ENCODE peak calls at places on chromosomes 4 and X, in five cellular contexts. One of them, this sample, is unnamed.

GRCh38 chr4:142974331-142974730 is 128.2 kb upstream of the INPP4B start:
- DNase-seq in epithelial cell of esophagus: no peak
- DNase-seq in glutamatergic neuron: no peak
- DNase-seq in IMR-90: no peak
- DNase-seq in kidney epithelial cell: no peak
- DNase-seq in this sample: no peak

GRCh38 chr4:154719087-154719486 is 24.7 kb upstream of the LRAT start:
- DNase-seq in epithelial cell of esophagus: peak; percentile 84
- DNase-seq in glutamatergic neuron: no peak
- DNase-seq in IMR-90: no peak
- DNase-seq in kidney epithelial cell: no peak
- DNase-seq in this sample: no peak

GRCh38 chr4:52572936-52573485 is 86.1 kb downstream of the USP46 start:
- DNase-seq in epithelial cell of esophagus: peak; percentile 73
- DNase-seq in glutamatergic neuron: no peak
- DNase-seq in IMR-90: peak; percentile 90
- DNase-seq in kidney epithelial cell: no peak
- DNase-seq in this sample: no peak

GRCh38 chrX:13398073-13398823 is 78.4 kb upstream of the ATXN3L start:
- DNase-seq in epithelial cell of esophagus: peak; percentile 96
- DNase-seq in glutamatergic neuron: no peak
- DNase-seq in IMR-90: peak; percentile 100
- DNase-seq in kidney epithelial cell: peak; percentile 99
- DNase-seq in this sample: peak; percentile 72

GRCh38 chrX:83916525-83916924 is 55.6 kb downstream of the CYLC1 start:
- DNase-seq in epithelial cell of esophagus: peak; percentile 18
- DNase-seq in glutamatergic neuron: peak; percentile 30
- DNase-seq in IMR-90: peak; percentile 11
- DNase-seq in kidney epithelial cell: no peak
- DNase-seq in this sample: peak; percentile 67

GRCh38 chr4:130479020-130479419 is 1383.1 kb downstream of the C4orf33 start:
- DNase-seq in epithelial cell of esophagus: peak; percentile 78
- DNase-seq in glutamatergic neuron: no peak
- DNase-seq in IMR-90: peak; percentile 29
- DNase-seq in kidney epithelial cell: no peak
- DNase-seq in this sample: no peak

GRCh38 chr4:148962539-148963290 is 520.5 kb upstream of the NR3C2 start:
- DNase-seq in epithelial cell of esophagus: peak; percentile 21
- DNase-seq in glutamatergic neuron: no peak
- DNase-seq in IMR-90: peak; percentile 73
- DNase-seq in kidney epithelial cell: no peak
- DNase-seq in this sample: no peak

GRCh38 chr4:188002751-188003150 is 7.2 kb downstream of the ZFP42 start:
- DNase-seq in epithelial cell of esophagus: peak; percentile 38
- DNase-seq in glutamatergic neuron: no peak
- DNase-seq in IMR-90: no peak
- DNase-seq in kidney epithelial cell: no peak
- DNase-seq in this sample: no peak

GRCh38 chrX:111680988-111681779 is at the start of gene ALG13:
- DNase-seq in epithelial cell of esophagus: peak; percentile 85
- DNase-seq in glutamatergic neuron: peak; percentile 83
- DNase-seq in IMR-90: peak; percentile 90
- DNase-seq in kidney epithelial cell: peak; percentile 62
- DNase-seq in this sample: peak; percentile 96

GRCh38 chr4:78692815-78693156 is 83.4 kb upstream of the BMP2K start:
- DNase-seq in epithelial cell of esophagus: no peak
- DNase-seq in glutamatergic neuron: no peak
- DNase-seq in IMR-90: no peak
- DNase-seq in kidney epithelial cell: no peak
- DNase-seq in this sample: no peak

GRCh38 chr4:147731611-147732515 is at the start of gene ARHGAP10:
- DNase-seq in epithelial cell of esophagus: peak; percentile 85
- DNase-seq in glutamatergic neuron: peak; percentile 71
- DNase-seq in IMR-90: peak; percentile 82
- DNase-seq in kidney epithelial cell: no peak
- DNase-seq in this sample: peak; percentile 92

GRCh38 chrX:108312938-108313337 is 125.3 kb downstream of the COL4A6 start:
- DNase-seq in epithelial cell of esophagus: peak; percentile 88
- DNase-seq in glutamatergic neuron: peak; percentile 13
- DNase-seq in IMR-90: peak; percentile 63
- DNase-seq in kidney epithelial cell: no peak
- DNase-seq in this sample: peak; percentile 72

GRCh38 chr4:172962564-172963353 is 205.9 kb upstream of the GALNT7 start:
- DNase-seq in epithelial cell of esophagus: peak; percentile 43
- DNase-seq in glutamatergic neuron: no peak
- DNase-seq in IMR-90: peak; percentile 96
- DNase-seq in kidney epithelial cell: no peak
- DNase-seq in this sample: no peak

GRCh38 chr4:87058272-87059073 is 123.7 kb downstream of the AFF1 start:
- DNase-seq in epithelial cell of esophagus: peak; percentile 69
- DNase-seq in glutamatergic neuron: no peak
- DNase-seq in IMR-90: no peak
- DNase-seq in kidney epithelial cell: no peak
- DNase-seq in this sample: peak; percentile 86

GRCh38 chrX:40281341-40282005 is 183.7 kb upstream of the BCOR start:
- DNase-seq in epithelial cell of esophagus: no peak
- DNase-seq in glutamatergic neuron: no peak
- DNase-seq in IMR-90: no peak
- DNase-seq in kidney epithelial cell: no peak
- DNase-seq in this sample: no peak

GRCh38 chrX:72479324-72480274 is 93.0 kb downstream of the HDAC8 start:
- DNase-seq in epithelial cell of esophagus: peak; percentile 4
- DNase-seq in glutamatergic neuron: no peak
- DNase-seq in IMR-90: no peak
- DNase-seq in kidney epithelial cell: no peak
- DNase-seq in this sample: no peak

GRCh38 chr4:20838476-20838875 is 138.2 kb downstream of the PACRGL start:
- DNase-seq in epithelial cell of esophagus: no peak
- DNase-seq in glutamatergic neuron: no peak
- DNase-seq in IMR-90: no peak
- DNase-seq in kidney epithelial cell: no peak
- DNase-seq in this sample: no peak

GRCh38 chr4:11194431-11194830 is 234.3 kb downstream of the HS3ST1 start:
- DNase-seq in epithelial cell of esophagus: no peak
- DNase-seq in glutamatergic neuron: no peak
- DNase-seq in IMR-90: no peak
- DNase-seq in kidney epithelial cell: no peak
- DNase-seq in this sample: no peak

GRCh38 chr4:146890301-146890700 is 55.4 kb downstream of the TTC29 start:
- DNase-seq in epithelial cell of esophagus: no peak
- DNase-seq in glutamatergic neuron: no peak
- DNase-seq in IMR-90: no peak
- DNase-seq in kidney epithelial cell: no peak
- DNase-seq in this sample: no peak

GRCh38 chrX:72023071-72023470 is 108.6 kb downstream of the RTL5 start:
- DNase-seq in epithelial cell of esophagus: no peak
- DNase-seq in glutamatergic neuron: no peak
- DNase-seq in IMR-90: no peak
- DNase-seq in kidney epithelial cell: no peak
- DNase-seq in this sample: no peak

GRCh38 chr4:24863799-24864198 is 49.0 kb downstream of the CCDC149 start:
- DNase-seq in epithelial cell of esophagus: no peak
- DNase-seq in glutamatergic neuron: no peak
- DNase-seq in IMR-90: no peak
- DNase-seq in kidney epithelial cell: no peak
- DNase-seq in this sample: no peak

GRCh38 chr4:159504634-159505033 is 401.8 kb downstream of the RAPGEF2 start:
- DNase-seq in epithelial cell of esophagus: peak; percentile 24
- DNase-seq in glutamatergic neuron: no peak
- DNase-seq in IMR-90: no peak
- DNase-seq in kidney epithelial cell: no peak
- DNase-seq in this sample: no peak

GRCh38 chrX:36898301-36898700 is 109.9 kb upstream of the FAM47C start:
- DNase-seq in epithelial cell of esophagus: peak; percentile 13
- DNase-seq in glutamatergic neuron: no peak
- DNase-seq in IMR-90: peak; percentile 0
- DNase-seq in kidney epithelial cell: peak; percentile 2
- DNase-seq in this sample: no peak

GRCh38 chr4:174826660-174827059 is 2.4 kb downstream of the GLRA3 start:
- DNase-seq in epithelial cell of esophagus: no peak
- DNase-seq in glutamatergic neuron: no peak
- DNase-seq in IMR-90: no peak
- DNase-seq in kidney epithelial cell: no peak
- DNase-seq in this sample: no peak

GRCh38 chr4:118918388-118918787 is 29.7 kb downstream of the SYNPO2 start:
- DNase-seq in epithelial cell of esophagus: peak; percentile 55
- DNase-seq in glutamatergic neuron: no peak
- DNase-seq in IMR-90: peak; percentile 94
- DNase-seq in kidney epithelial cell: peak; percentile 93
- DNase-seq in this sample: no peak

GRCh38 chr4:77196866-77197265 is 39.9 kb downstream of the CCNG2 start:
- DNase-seq in epithelial cell of esophagus: no peak
- DNase-seq in glutamatergic neuron: no peak
- DNase-seq in IMR-90: no peak
- DNase-seq in kidney epithelial cell: no peak
- DNase-seq in this sample: no peak

GRCh38 chr4:1011022-1011694 is at the start of gene FGFRL1:
- DNase-seq in epithelial cell of esophagus: peak; percentile 93
- DNase-seq in glutamatergic neuron: peak; percentile 75
- DNase-seq in IMR-90: peak; percentile 77
- DNase-seq in kidney epithelial cell: no peak
- DNase-seq in this sample: peak; percentile 96

GRCh38 chrX:33336783-33337182 is 125.4 kb upstream of the DMD start:
- DNase-seq in epithelial cell of esophagus: peak; percentile 48
- DNase-seq in glutamatergic neuron: no peak
- DNase-seq in IMR-90: peak; percentile 29
- DNase-seq in kidney epithelial cell: no peak
- DNase-seq in this sample: peak; percentile 62

GRCh38 chr4:10108818-10109783 is 7.5 kb downstream of the WDR1 start:
- DNase-seq in epithelial cell of esophagus: peak; percentile 94
- DNase-seq in glutamatergic neuron: no peak
- DNase-seq in IMR-90: peak; percentile 55
- DNase-seq in kidney epithelial cell: no peak
- DNase-seq in this sample: no peak

GRCh38 chr4:112766422-112766821 is 129.5 kb downstream of the LARP7 start:
- DNase-seq in epithelial cell of esophagus: peak; percentile 49
- DNase-seq in glutamatergic neuron: peak; percentile 49
- DNase-seq in IMR-90: peak; percentile 17
- DNase-seq in kidney epithelial cell: no peak
- DNase-seq in this sample: peak; percentile 77

GRCh38 chrX:29662759-29663503 is 552.4 kb upstream of the MAGEB2 start:
- DNase-seq in epithelial cell of esophagus: peak; percentile 92
- DNase-seq in glutamatergic neuron: no peak
- DNase-seq in IMR-90: peak; percentile 98
- DNase-seq in kidney epithelial cell: peak; percentile 89
- DNase-seq in this sample: no peak

GRCh38 chr4:8336412-8337075 is 67.0 kb downstream of the HTRA3 start:
- DNase-seq in epithelial cell of esophagus: peak; percentile 97
- DNase-seq in glutamatergic neuron: no peak
- DNase-seq in IMR-90: peak; percentile 55
- DNase-seq in kidney epithelial cell: peak; percentile 42
- DNase-seq in this sample: no peak

GRCh38 chr4:53365121-53365485 is 758 bp downstream of the SCFD2 start:
- DNase-seq in epithelial cell of esophagus: peak; percentile 35
- DNase-seq in glutamatergic neuron: no peak
- DNase-seq in IMR-90: peak; percentile 27
- DNase-seq in kidney epithelial cell: no peak
- DNase-seq in this sample: no peak

GRCh38 chrX:45775462-45775861 is 574.8 kb upstream of the DIPK2B start:
- DNase-seq in epithelial cell of esophagus: peak; percentile 91
- DNase-seq in glutamatergic neuron: no peak
- DNase-seq in IMR-90: peak; percentile 81
- DNase-seq in kidney epithelial cell: no peak
- DNase-seq in this sample: no peak

GRCh38 chr4:156312261-156312847 is 358.7 kb upstream of the CTSO start:
- DNase-seq in epithelial cell of esophagus: peak; percentile 20
- DNase-seq in glutamatergic neuron: no peak
- DNase-seq in IMR-90: no peak
- DNase-seq in kidney epithelial cell: no peak
- DNase-seq in this sample: no peak

GRCh38 chr4:118398226-118399090 is 45.7 kb upstream of the PRSS12 start:
- DNase-seq in epithelial cell of esophagus: no peak
- DNase-seq in glutamatergic neuron: no peak
- DNase-seq in IMR-90: no peak
- DNase-seq in kidney epithelial cell: no peak
- DNase-seq in this sample: no peak

GRCh38 chr4:32485976-32486375 is 1765.8 kb downstream of the PCDH7 start:
- DNase-seq in epithelial cell of esophagus: no peak
- DNase-seq in glutamatergic neuron: no peak
- DNase-seq in IMR-90: no peak
- DNase-seq in kidney epithelial cell: no peak
- DNase-seq in this sample: no peak

GRCh38 chr4:104066533-104066932 is 346.7 kb upstream of the TACR3 start:
- DNase-seq in epithelial cell of esophagus: no peak
- DNase-seq in glutamatergic neuron: no peak
- DNase-seq in IMR-90: no peak
- DNase-seq in kidney epithelial cell: no peak
- DNase-seq in this sample: no peak

GRCh38 chr4:104063341-104063740 is 343.6 kb upstream of the TACR3 start:
- DNase-seq in epithelial cell of esophagus: peak; percentile 9
- DNase-seq in glutamatergic neuron: no peak
- DNase-seq in IMR-90: no peak
- DNase-seq in kidney epithelial cell: no peak
- DNase-seq in this sample: no peak

GRCh38 chr4:104064650-104065577 is 345.1 kb upstream of the TACR3 start:
- DNase-seq in epithelial cell of esophagus: peak; percentile 61
- DNase-seq in glutamatergic neuron: peak; percentile 70
- DNase-seq in IMR-90: no peak
- DNase-seq in kidney epithelial cell: no peak
- DNase-seq in this sample: peak; percentile 81
- TF ChIP-seq CTCF in epithelial cell of esophagus: peak; percentile 60
- TF ChIP-seq CTCF in glutamatergic neuron: peak; percentile 85
- TF ChIP-seq CTCF in IMR-90: no peak
- TF ChIP-seq CTCF in kidney epithelial cell: peak; percentile 72
- TF ChIP-seq CTCF in this sample: peak; percentile 92

GRCh38 chrX:12138366-12139313 is at the start of gene FRMPD4:
- DNase-seq in epithelial cell of esophagus: peak; percentile 8
- DNase-seq in glutamatergic neuron: peak; percentile 77
- DNase-seq in IMR-90: peak; percentile 24
- DNase-seq in kidney epithelial cell: no peak
- DNase-seq in this sample: peak; percentile 84
- TF ChIP-seq CTCF in epithelial cell of esophagus: no peak
- TF ChIP-seq CTCF in glutamatergic neuron: peak; percentile 28
- TF ChIP-seq CTCF in IMR-90: peak; percentile 34
- TF ChIP-seq CTCF in kidney epithelial cell: no peak
- TF ChIP-seq CTCF in this sample: peak; percentile 74

GRCh38 chr4:158209825-158210807 is at the start of gene TMEM144:
- DNase-seq in epithelial cell of esophagus: peak; percentile 90
- DNase-seq in glutamatergic neuron: peak; percentile 72
- DNase-seq in IMR-90: peak; percentile 85
- DNase-seq in kidney epithelial cell: peak; percentile 78
- DNase-seq in this sample: peak; percentile 96
- TF ChIP-seq CTCF in epithelial cell of esophagus: peak; percentile 29
- TF ChIP-seq CTCF in glutamatergic neuron: no peak
- TF ChIP-seq CTCF in IMR-90: peak; percentile 25
- TF ChIP-seq CTCF in kidney epithelial cell: peak; percentile 21
- TF ChIP-seq CTCF in this sample: peak; percentile 47

DNA sequence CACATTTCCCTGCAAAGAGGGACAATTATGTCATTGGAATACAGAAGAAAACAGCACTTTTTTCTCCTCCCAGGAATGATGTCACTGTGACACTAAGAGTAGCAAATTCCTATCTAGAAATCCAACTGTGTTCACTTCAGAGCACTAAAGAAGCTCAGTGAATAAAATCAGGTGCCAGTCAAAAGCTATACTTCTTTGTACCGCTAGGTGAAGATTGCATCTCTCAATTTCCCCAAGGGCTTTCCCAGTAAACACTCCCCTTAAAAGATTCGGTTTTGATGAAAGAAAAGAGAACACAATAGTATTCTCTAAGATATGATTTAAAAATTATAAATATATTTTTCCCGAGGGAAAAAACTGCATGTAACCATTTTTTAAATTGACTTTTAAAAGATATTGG is 104.7 kb upstream of the MID1 start:
- DNase-seq in epithelial cell of esophagus: no peak
- DNase-seq in glutamatergic neuron: no peak
- DNase-seq in IMR-90: peak; percentile 4
- DNase-seq in kidney epithelial cell: no peak
- DNase-seq in this sample: no peak
- TF ChIP-seq CTCF in epithelial cell of esophagus: peak; percentile 28
- TF ChIP-seq CTCF in glutamatergic neuron: peak; percentile 65
- TF ChIP-seq CTCF in IMR-90: peak; percentile 22
- TF ChIP-seq CTCF in kidney epithelial cell: no peak
- TF ChIP-seq CTCF in this sample: peak; percentile 64